ENCODE peak calls at places on chromosomes 6 and 20, in ten cellular contexts. One of them, this sample, is unnamed.

GRCh38 chr20:42844751-42845150 is 345.0 kb downstream of the PTPRT start:
- DNase-seq in Panc1: no peak
- DNase-seq in lower lobe of right lung: no peak
- DNase-seq in astrocyte of the cerebellum: no peak
- DNase-seq in AG09309: no peak
- DNase-seq in psoas muscle: no peak
- DNase-seq in brain microvascular endothelial cell: no peak
- DNase-seq in choroid plexus epithelial cell: no peak
- DNase-seq in breast epithelium: no peak
- DNase-seq in epithelial cell of esophagus: no peak
- DNase-seq in this sample: no peak

GRCh38 chr20:415820-416322 is 7.8 kb downstream of the RBCK1 start:
- DNase-seq in lower lobe of right lung: peak
- DNase-seq in AG09309: no peak
- DNase-seq in psoas muscle: peak
- DNase-seq in choroid plexus epithelial cell: no peak
- DNase-seq in astrocyte of the cerebellum: no peak
- DNase-seq in epithelial cell of esophagus: no peak
- DNase-seq in brain microvascular endothelial cell: no peak
- DNase-seq in breast epithelium: no peak
- DNase-seq in Panc1: no peak
- DNase-seq in this sample: no peak

GRCh38 chr6:106146852-106147351 is 60.8 kb downstream of the PRDM1 start:
- DNase-seq in epithelial cell of esophagus: peak
- DNase-seq in breast epithelium: no peak
- DNase-seq in Panc1: no peak
- DNase-seq in brain microvascular endothelial cell: no peak
- DNase-seq in choroid plexus epithelial cell: no peak
- DNase-seq in AG09309: no peak
- DNase-seq in astrocyte of the cerebellum: no peak
- DNase-seq in psoas muscle: no peak
- DNase-seq in lower lobe of right lung: no peak
- DNase-seq in this sample: no peak

GRCh38 chr6:33592595-33593413 is 12.7 kb upstream of the BAK1 start:
- DNase-seq in lower lobe of right lung: peak
- DNase-seq in brain microvascular endothelial cell: no peak
- DNase-seq in Panc1: no peak
- DNase-seq in psoas muscle: no peak
- DNase-seq in epithelial cell of esophagus: peak
- DNase-seq in choroid plexus epithelial cell: no peak
- DNase-seq in astrocyte of the cerebellum: no peak
- DNase-seq in breast epithelium: no peak
- DNase-seq in AG09309: no peak
- DNase-seq in this sample: no peak

GRCh38 chr6:139080255-139080920 is 51.8 kb downstream of the ABRACL start:
- DNase-seq in astrocyte of the cerebellum: no peak
- DNase-seq in choroid plexus epithelial cell: no peak
- DNase-seq in epithelial cell of esophagus: peak
- DNase-seq in brain microvascular endothelial cell: peak
- DNase-seq in breast epithelium: no peak
- DNase-seq in psoas muscle: peak
- DNase-seq in lower lobe of right lung: no peak
- DNase-seq in Panc1: no peak
- DNase-seq in AG09309: no peak
- DNase-seq in this sample: no peak

GRCh38 chr6:42783876-42784738 is 2.3 kb downstream of the BICRAL start:
- DNase-seq in brain microvascular endothelial cell: peak
- DNase-seq in choroid plexus epithelial cell: peak
- DNase-seq in breast epithelium: no peak
- DNase-seq in Panc1: no peak
- DNase-seq in psoas muscle: no peak
- DNase-seq in lower lobe of right lung: no peak
- DNase-seq in astrocyte of the cerebellum: no peak
- DNase-seq in epithelial cell of esophagus: no peak
- DNase-seq in AG09309: no peak
- DNase-seq in this sample: peak

GRCh38 chr6:134802426-134803058 is 147.4 kb downstream of the ALDH8A1 start:
- DNase-seq in AG09309: no peak
- DNase-seq in choroid plexus epithelial cell: no peak
- DNase-seq in psoas muscle: no peak
- DNase-seq in brain microvascular endothelial cell: peak
- DNase-seq in lower lobe of right lung: no peak
- DNase-seq in astrocyte of the cerebellum: no peak
- DNase-seq in breast epithelium: no peak
- DNase-seq in epithelial cell of esophagus: peak
- DNase-seq in Panc1: no peak
- DNase-seq in this sample: no peak

GRCh38 chr20:1242530-1242929 is 16.7 kb downstream of the RAD21L1 start:
- DNase-seq in choroid plexus epithelial cell: peak
- DNase-seq in breast epithelium: no peak
- DNase-seq in psoas muscle: no peak
- DNase-seq in lower lobe of right lung: no peak
- DNase-seq in AG09309: peak
- DNase-seq in epithelial cell of esophagus: peak
- DNase-seq in Panc1: no peak
- DNase-seq in astrocyte of the cerebellum: peak
- DNase-seq in brain microvascular endothelial cell: peak
- DNase-seq in this sample: peak

GRCh38 chr6:107679457-107679856 is 144.7 kb downstream of the SCML4 start:
- DNase-seq in breast epithelium: no peak
- DNase-seq in psoas muscle: no peak
- DNase-seq in astrocyte of the cerebellum: no peak
- DNase-seq in lower lobe of right lung: no peak
- DNase-seq in epithelial cell of esophagus: peak
- DNase-seq in brain microvascular endothelial cell: peak
- DNase-seq in Panc1: no peak
- DNase-seq in AG09309: no peak
- DNase-seq in choroid plexus epithelial cell: peak
- DNase-seq in this sample: no peak

GRCh38 chr6:68575765-68576439 is 59.2 kb upstream of the ADGRB3 start:
- DNase-seq in lower lobe of right lung: peak
- DNase-seq in astrocyte of the cerebellum: peak
- DNase-seq in AG09309: no peak
- DNase-seq in epithelial cell of esophagus: peak
- DNase-seq in psoas muscle: no peak
- DNase-seq in choroid plexus epithelial cell: peak
- DNase-seq in breast epithelium: no peak
- DNase-seq in Panc1: no peak
- DNase-seq in brain microvascular endothelial cell: no peak
- DNase-seq in this sample: no peak

GRCh38 chr6:163010145-163010544 is 282.4 kb downstream of the PACRG start:
- DNase-seq in lower lobe of right lung: no peak
- DNase-seq in choroid plexus epithelial cell: no peak
- DNase-seq in breast epithelium: no peak
- DNase-seq in epithelial cell of esophagus: no peak
- DNase-seq in AG09309: no peak
- DNase-seq in astrocyte of the cerebellum: no peak
- DNase-seq in psoas muscle: no peak
- DNase-seq in brain microvascular endothelial cell: no peak
- DNase-seq in Panc1: no peak
- DNase-seq in this sample: no peak

GRCh38 chr6:163014736-163015135 is 287.0 kb downstream of the PACRG start:
- DNase-seq in epithelial cell of esophagus: no peak
- DNase-seq in Panc1: no peak
- DNase-seq in AG09309: no peak
- DNase-seq in choroid plexus epithelial cell: no peak
- DNase-seq in astrocyte of the cerebellum: no peak
- DNase-seq in brain microvascular endothelial cell: no peak
- DNase-seq in lower lobe of right lung: no peak
- DNase-seq in breast epithelium: no peak
- DNase-seq in psoas muscle: no peak
- DNase-seq in this sample: no peak
- H3K4me3 ChIP-seq in epithelial cell of esophagus: no peak
- H3K4me3 ChIP-seq in Panc1: no peak
- H3K4me3 ChIP-seq in AG09309: no peak
- H3K4me3 ChIP-seq in choroid plexus epithelial cell: no peak
- H3K4me3 ChIP-seq in astrocyte of the cerebellum: no peak
- H3K4me3 ChIP-seq in brain microvascular endothelial cell: no peak
- H3K4me3 ChIP-seq in lower lobe of right lung: no peak
- H3K4me3 ChIP-seq in breast epithelium: no peak
- H3K4me3 ChIP-seq in psoas muscle: no peak
- H3K4me3 ChIP-seq in this sample: no peak

GRCh38 chr20:37943501-37944455 is 40.9 kb downstream of the VSTM2L start:
- DNase-seq in Panc1: no peak
- DNase-seq in lower lobe of right lung: no peak
- DNase-seq in brain microvascular endothelial cell: no peak
- DNase-seq in AG09309: no peak
- DNase-seq in psoas muscle: no peak
- DNase-seq in choroid plexus epithelial cell: no peak
- DNase-seq in epithelial cell of esophagus: no peak
- DNase-seq in astrocyte of the cerebellum: no peak
- DNase-seq in breast epithelium: peak
- DNase-seq in this sample: no peak
- TF ChIP-seq CTCF in Panc1: no peak
- TF ChIP-seq CTCF in lower lobe of right lung: no peak
- TF ChIP-seq CTCF in brain microvascular endothelial cell: no peak
- TF ChIP-seq CTCF in AG09309: no peak
- TF ChIP-seq CTCF in psoas muscle: no peak
- TF ChIP-seq CTCF in choroid plexus epithelial cell: peak
- TF ChIP-seq CTCF in epithelial cell of esophagus: no peak
- TF ChIP-seq CTCF in astrocyte of the cerebellum: no peak
- TF ChIP-seq CTCF in breast epithelium: no peak
- TF ChIP-seq CTCF in this sample: no peak

GRCh38 chr6:122482750-122483080 is 11.1 kb upstream of the SERINC1 start:
- DNase-seq in brain microvascular endothelial cell: no peak
- DNase-seq in choroid plexus epithelial cell: no peak
- DNase-seq in Panc1: no peak
- DNase-seq in astrocyte of the cerebellum: no peak
- DNase-seq in lower lobe of right lung: no peak
- DNase-seq in psoas muscle: no peak
- DNase-seq in breast epithelium: no peak
- DNase-seq in AG09309: no peak
- DNase-seq in epithelial cell of esophagus: no peak
- DNase-seq in this sample: no peak
- H3K4me3 ChIP-seq in brain microvascular endothelial cell: no peak
- H3K4me3 ChIP-seq in choroid plexus epithelial cell: no peak
- H3K4me3 ChIP-seq in Panc1: no peak
- H3K4me3 ChIP-seq in astrocyte of the cerebellum: no peak
- H3K4me3 ChIP-seq in lower lobe of right lung: no peak
- H3K4me3 ChIP-seq in psoas muscle: no peak
- H3K4me3 ChIP-seq in breast epithelium: no peak
- H3K4me3 ChIP-seq in AG09309: no peak
- H3K4me3 ChIP-seq in epithelial cell of esophagus: no peak
- H3K4me3 ChIP-seq in this sample: no peak

GRCh38 chr20:62208805-62209755 is 11.0 kb downstream of the HRH3 start:
- DNase-seq in astrocyte of the cerebellum: no peak
- DNase-seq in choroid plexus epithelial cell: no peak
- DNase-seq in psoas muscle: peak
- DNase-seq in breast epithelium: no peak
- DNase-seq in lower lobe of right lung: peak
- DNase-seq in brain microvascular endothelial cell: no peak
- DNase-seq in Panc1: no peak
- DNase-seq in epithelial cell of esophagus: no peak
- DNase-seq in AG09309: no peak
- DNase-seq in this sample: no peak
- TF ChIP-seq CTCF in astrocyte of the cerebellum: no peak
- TF ChIP-seq CTCF in choroid plexus epithelial cell: peak
- TF ChIP-seq CTCF in psoas muscle: peak
- TF ChIP-seq CTCF in breast epithelium: no peak
- TF ChIP-seq CTCF in lower lobe of right lung: no peak
- TF ChIP-seq CTCF in brain microvascular endothelial cell: peak
- TF ChIP-seq CTCF in Panc1: no peak
- TF ChIP-seq CTCF in epithelial cell of esophagus: peak
- TF ChIP-seq CTCF in AG09309: no peak
- TF ChIP-seq CTCF in this sample: no peak

GRCh38 chr6:52415333-52415732 is 4.8 kb upstream of the EFHC1 start:
- DNase-seq in Panc1: no peak
- DNase-seq in choroid plexus epithelial cell: no peak
- DNase-seq in psoas muscle: no peak
- DNase-seq in brain microvascular endothelial cell: no peak
- DNase-seq in epithelial cell of esophagus: no peak
- DNase-seq in AG09309: no peak
- DNase-seq in breast epithelium: no peak
- DNase-seq in lower lobe of right lung: no peak
- DNase-seq in astrocyte of the cerebellum: no peak
- DNase-seq in this sample: no peak
- H3K4me3 ChIP-seq in Panc1: no peak
- H3K4me3 ChIP-seq in choroid plexus epithelial cell: no peak
- H3K4me3 ChIP-seq in psoas muscle: no peak
- H3K4me3 ChIP-seq in brain microvascular endothelial cell: no peak
- H3K4me3 ChIP-seq in epithelial cell of esophagus: no peak
- H3K4me3 ChIP-seq in AG09309: no peak
- H3K4me3 ChIP-seq in breast epithelium: no peak
- H3K4me3 ChIP-seq in lower lobe of right lung: no peak
- H3K4me3 ChIP-seq in astrocyte of the cerebellum: no peak
- H3K4me3 ChIP-seq in this sample: no peak